ENCODE peak calls at places on chromosome 13, in seven cellular contexts. W is HTR-8/SVneo, Z is left cardiac atrium, X is tibial artery, S is frontal cortex, V is occipital lobe, Y is transverse colon. L is an unnamed sample.

GRCh38 chr13:84645196-84646071 is 763.2 kb upstream of the SLITRK1 start:
- DNase-seq in X (no peak), Y (no peak), W (no peak), Z (no peak), V (no peak), S (no peak), L (no peak)

GRCh38 chr13:50911051-50911690 is 1.6 kb downstream of the RNASEH2B start:
- DNase-seq in W (no peak), Z (no peak), X (no peak), V (no peak), Y (no peak), S (no peak), L (no peak)

GRCh38 chr13:24005711-24006281 is 108.5 kb upstream of the C1QTNF9B start:
- DNase-seq in W (no peak), Y (no peak), S (no peak), X (no peak), V (no peak), Z (no peak), L (no peak)

GRCh38 chr13:101453784-101454201 is 1.3 kb downstream of the ITGBL1 start:
- DNase-seq in X (no peak), S (no peak), Z (no peak), W (no peak), Y (peak), V (no peak), L (no peak)

GRCh38 chr13:63409791-63410351 is 1994.2 kb upstream of the PCDH20 start:
- DNase-seq in Y (no peak), S (no peak), V (no peak), Z (no peak), W (no peak), X (no peak), L (no peak)

GRCh38 chr13:46633416-46633815 is 80.4 kb downstream of the LRCH1 start:
- DNase-seq in S (no peak), Y (no peak), X (no peak), V (no peak), Z (no peak), W (peak), L (peak)

GRCh38 chr13:109744512-109745051 is 41.8 kb downstream of the IRS2 start:
- DNase-seq in V (no peak), Z (peak), S (no peak), X (no peak), W (no peak), Y (peak), L (no peak)

GRCh38 chr13:99301913-99302636 is 5.1 kb downstream of the GPR183 start:
- DNase-seq in Y (no peak), V (no peak), X (no peak), S (no peak), W (no peak), Z (no peak), L (no peak)

GRCh38 chr13:44146162-44146561 is 227.5 kb upstream of the SERP2 start:
- DNase-seq in W (no peak), S (no peak), Z (no peak), Y (no peak), V (no peak), X (no peak), L (no peak)

GRCh38 chr13:51799261-51799660 is 4.7 kb downstream of the DHRS12 start:
- DNase-seq in Y (no peak), Z (no peak), S (no peak), X (no peak), V (no peak), W (no peak), L (no peak)

GRCh38 chr13:89066868-89067466 is 1395.8 kb downstream of the SLITRK5 start:
- DNase-seq in Y (peak), Z (no peak), W (peak), S (no peak), V (no peak), X (no peak), L (peak)

GRCh38 chr13:113122571-113123225 is at the start of gene F10:
- DNase-seq in Z (peak), V (no peak), X (peak), S (peak), W (no peak), Y (peak), L (peak)

GRCh38 chr13:101916108-101916757 is 463.8 kb downstream of the ITGBL1 start:
- DNase-seq in S (peak), Z (peak), V (no peak), X (no peak), W (no peak), Y (no peak), L (peak)